ENCODE peak calls at places on chromosomes 5 and 9, in eight cellular contexts. N is COLO829, R is AG09309, W is ACHN, O is SW 1271, D is RPMI7951, M is HS-5, G is fibroblast of the aortic adventitia. A is an unnamed sample.

GRCh38 chr5:102421647-102422046 is 77.2 kb downstream of the SLCO6A1 start:
- DNase-seq in M (no peak), W (peak), R (no peak), N (no peak), D (peak), G (no peak), O (no peak), A (no peak)

GRCh38 chr5:142501890-142502289 is 177.1 kb upstream of the SPRY4 start:
- DNase-seq in N (no peak), G (no peak), M (no peak), O (no peak), W (no peak), D (no peak), R (no peak), A (no peak)

GRCh38 chr5:152405145-152405544 is at the start of gene NMUR2:
- DNase-seq in R (no peak), N (no peak), M (no peak), G (no peak), W (no peak), O (no peak), D (no peak), A (no peak)

GRCh38 chr5:138580001-138580400 is 4.8 kb upstream of the HSPA9 start:
- DNase-seq in R (no peak), G (no peak), N (no peak), D (no peak), W (no peak), O (no peak), M (no peak), A (no peak)

GRCh38 chr9:98374385-98375051 is 119.1 kb upstream of the TBC1D2 start:
- DNase-seq in M (peak), G (peak), D (peak), W (peak), R (peak), O (peak), N (no peak), A (no peak)

GRCh38 chr5:4050203-4050602 is 454.6 kb downstream of the IRX1 start:
- DNase-seq in W (no peak), R (no peak), O (no peak), N (no peak), G (no peak), M (no peak), D (no peak), A (no peak)

GRCh38 chr9:38068866-38069628 is at the start of gene SHB:
- DNase-seq in R (no peak), G (peak), M (no peak), D (peak), O (peak), N (peak), W (peak), A (peak)

GRCh38 chr5:100446879-100447278 is 88.3 kb upstream of the FAM174A start:
- DNase-seq in M (no peak), W (no peak), G (no peak), N (no peak), R (no peak), D (no peak), O (no peak), A (no peak)

GRCh38 chr5:40160435-40160834 is 519.3 kb upstream of the PTGER4 start:
- DNase-seq in M (no peak), W (no peak), O (no peak), R (no peak), G (no peak), N (no peak), D (no peak), A (no peak)

GRCh38 chr5:44603496-44604272 is 205.1 kb upstream of the MRPS30 start:
- DNase-seq in N (no peak), O (peak), D (no peak), M (no peak), G (no peak), R (no peak), W (no peak), A (no peak)

GRCh38 chr5:10324519-10325370 is 17.0 kb upstream of the CMBL start:
- DNase-seq in O (no peak), R (no peak), M (no peak), N (no peak), G (no peak), D (no peak), W (no peak), A (no peak)

GRCh38 chr9:70112981-70113380 is 69.3 kb downstream of the MAMDC2 start:
- DNase-seq in G (no peak), O (no peak), M (no peak), D (peak), N (no peak), R (no peak), W (peak), A (no peak)

GRCh38 chr5:67195406-67196275 is 958 bp downstream of the CD180 start:
- DNase-seq in N (no peak), W (no peak), D (peak), G (no peak), O (no peak), R (no peak), M (no peak), A (no peak)

A was measured in T-helper 9 cell.